ENCODE peak calls at places on chromosomes 3 and 15, in six cellular contexts. T is neural progenitor cell, A is fibroblast of lung, D is neuronal stem cell, O is IMR-90, W is heart left ventricle. P is an unnamed sample.

GRCh38 chr15:70308011-70308761 is 210.5 kb upstream of the TLE3 start:
- DNase-seq in T (no peak), A (no peak), D (no peak), O (no peak), W (no peak), P (no peak)

GRCh38 chr3:71201939-71202338 is 381.6 kb downstream of the FOXP1 start:
- DNase-seq in T (no peak), A (peak; percentile 78), D (no peak), O (peak; percentile 78), W (peak; percentile 70), P (peak; percentile 84)

GRCh38 chr15:85151861-85152260 is 170.2 kb downstream of the PDE8A start:
- DNase-seq in T (no peak), A (peak; percentile 31), D (no peak), O (peak; percentile 22), W (no peak), P (no peak)

GRCh38 chr3:27659279-27660021 is 62.7 kb downstream of the EOMES start:
- DNase-seq in T (peak; percentile 68), A (peak; percentile 34), D (peak; percentile 42), O (peak; percentile 47), W (peak; percentile 33), P (peak; percentile 72)

GRCh38 chr3:193863657-193864323 is 270.8 kb downstream of the OPA1 start:
- DNase-seq in T (no peak), A (no peak), D (no peak), O (peak; percentile 4), W (peak; percentile 50), P (peak; percentile 59)

GRCh38 chr3:57141719-57142118 is 23.4 kb downstream of the IL17RD start:
- DNase-seq in T (no peak), A (no peak), D (no peak), O (no peak), W (no peak), P (no peak)

GRCh38 chr3:192772495-192772894 is 45.2 kb upstream of the FGF12 start:
- DNase-seq in T (peak; percentile 61), A (peak; percentile 34), D (no peak), O (peak; percentile 18), W (peak; percentile 29), P (no peak)

GRCh38 chr3:49295489-49296058 is 18.5 kb upstream of the C3orf62 start:
- DNase-seq in T (peak; percentile 32), A (peak; percentile 20), D (no peak), O (peak; percentile 35), W (no peak), P (peak; percentile 12)

GRCh38 chr15:89817701-89818280 is 3.1 kb upstream of the ANPEP start:
- DNase-seq in T (no peak), A (peak; percentile 57), D (no peak), O (peak; percentile 64), W (no peak), P (no peak)
- H3K27me3 ChIP-seq in T (peaks cover 52% of the 10 kb centered on the region), A (no peaks in the 10 kb centered on the region), D (peaks cover 6% of the 10 kb centered on the region), O (no peaks in the 10 kb centered on the region), W (peaks cover 22% of the 10 kb centered on the region), P (no peaks in the 10 kb centered on the region)

DNA sequence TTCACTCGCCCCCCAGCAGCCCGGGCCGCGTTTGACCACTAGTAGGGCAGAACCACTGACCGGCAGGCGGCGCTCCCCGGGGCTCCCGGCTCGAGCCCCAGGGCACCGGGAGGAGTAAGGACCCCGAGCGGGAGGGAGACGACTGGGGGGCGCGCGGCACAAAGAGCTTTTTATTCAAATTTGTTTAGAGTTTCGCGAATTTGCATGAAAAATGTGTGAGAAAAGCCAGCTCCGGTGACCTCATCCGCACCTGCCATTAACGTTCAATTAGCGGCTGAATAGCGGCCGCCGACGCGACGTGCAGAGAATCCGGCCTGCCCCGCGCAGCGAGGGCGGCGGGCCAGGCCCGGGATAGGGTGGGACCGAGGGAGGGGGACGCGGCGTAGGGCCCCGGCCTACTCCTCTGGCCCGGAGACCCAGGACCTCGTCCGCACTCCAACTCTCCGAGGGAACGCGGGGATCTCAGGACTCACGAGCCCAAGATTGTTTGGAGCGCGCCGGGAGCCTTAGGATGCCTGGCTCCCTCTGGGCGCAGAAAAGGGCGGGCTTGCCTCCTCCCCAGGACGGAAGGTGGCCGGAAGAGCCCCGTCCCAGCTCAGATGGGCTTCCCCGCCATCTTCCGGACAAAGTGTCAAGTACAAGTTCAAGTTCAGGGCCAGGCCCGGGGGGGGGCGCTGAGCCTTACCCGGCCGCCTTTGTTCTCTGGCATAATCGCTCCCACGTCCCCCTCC is 64.9 kb upstream of the POLG start:
- DNase-seq in T (peak; percentile 73), A (peak; percentile 11), D (no peak), O (no peak), W (no peak), P (no peak)
- H3K27me3 ChIP-seq in T (peaks cover 100% of the 10 kb centered on the region), A (peaks cover 28% of the 10 kb centered on the region), D (peaks cover 49% of the 10 kb centered on the region), O (peaks cover 65% of the 10 kb centered on the region), W (peaks cover 83% of the 10 kb centered on the region), P (peaks cover 32% of the 10 kb centered on the region)

GRCh38 chr3:13890377-13891016 is 10.6 kb upstream of the WNT7A start:
- DNase-seq in T (no peak), A (no peak), D (no peak), O (no peak), W (no peak), P (peak; percentile 18)

GRCh38 chr3:13891492-13892073 is 11.7 kb upstream of the WNT7A start:
- DNase-seq in T (peak; percentile 24), A (no peak), D (no peak), O (no peak), W (no peak), P (peak; percentile 63)

GRCh38 chr3:13894096-13894811 is 14.4 kb upstream of the WNT7A start:
- DNase-seq in T (peak; percentile 41), A (no peak), D (no peak), O (no peak), W (no peak), P (no peak)

GRCh38 chr3:13891017-13891392 is 11.1 kb upstream of the WNT7A start:
- DNase-seq in T (no peak), A (no peak), D (no peak), O (no peak), W (no peak), P (no peak)

DNA sequence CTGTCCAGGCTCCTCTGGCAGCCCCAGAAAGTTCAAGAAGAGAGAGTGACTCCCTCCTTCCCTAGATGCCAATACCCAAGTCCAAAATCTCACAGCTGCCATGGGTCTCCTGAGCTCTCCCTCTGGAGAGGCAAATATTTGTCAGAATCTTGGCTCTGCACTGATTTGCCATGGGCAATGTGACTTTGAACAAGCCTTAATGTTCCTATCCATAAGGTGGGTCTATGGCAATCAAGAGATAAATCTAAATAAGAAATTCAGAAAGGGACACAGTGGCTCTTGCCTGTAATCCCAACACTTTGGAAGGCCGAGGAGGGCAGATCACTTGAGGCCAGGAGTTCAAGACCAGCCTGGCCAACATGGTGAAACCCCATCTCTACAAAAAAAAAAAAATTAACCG is 12.4 kb upstream of the WNT7A start:
- DNase-seq in T (no peak), A (no peak), D (no peak), O (no peak), W (no peak), P (no peak)
- H3K27me3 ChIP-seq in T (peaks cover 59% of the 10 kb centered on the region), A (no peaks in the 10 kb centered on the region), D (no peaks in the 10 kb centered on the region), O (peaks cover 10% of the 10 kb centered on the region), W (no peaks in the 10 kb centered on the region), P (no peaks in the 10 kb centered on the region)

DNA sequence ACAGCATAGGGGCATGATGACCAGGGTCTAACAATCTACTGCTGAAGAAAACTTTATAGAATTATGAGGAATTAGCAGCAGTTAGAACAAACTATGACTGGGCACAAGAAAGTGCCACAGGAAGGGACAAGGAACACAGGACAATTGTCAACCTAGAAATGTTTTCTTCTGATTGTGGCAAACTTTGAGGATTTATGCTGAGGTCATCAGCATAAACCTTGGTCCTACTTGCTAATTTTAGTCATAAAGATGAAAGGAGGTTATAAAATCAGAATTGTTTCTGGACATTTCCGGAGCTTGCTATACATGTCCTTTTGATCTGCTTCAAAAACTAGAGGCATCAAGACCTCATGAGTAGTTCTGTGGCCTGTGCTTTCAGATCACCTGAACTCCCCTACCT is 446.6 kb upstream of the THBS1 start:
- DNase-seq in T (no peak), A (no peak), D (no peak), O (no peak), W (no peak), P (no peak)
- H3K27me3 ChIP-seq in T (no peaks in the 10 kb centered on the region), A (no peaks in the 10 kb centered on the region), D (no peaks in the 10 kb centered on the region), O (no peaks in the 10 kb centered on the region), W (no peaks in the 10 kb centered on the region), P (no peaks in the 10 kb centered on the region)

GRCh38 chr3:37641556-37641955 is 220.1 kb upstream of the CTDSPL start:
- DNase-seq in T (no peak), A (no peak), D (no peak), O (no peak), W (no peak), P (no peak)

GRCh38 chr3:37640636-37641375 is 220.9 kb upstream of the CTDSPL start:
- DNase-seq in T (no peak), A (no peak), D (no peak), O (no peak), W (no peak), P (peak; percentile 78)

GRCh38 chr3:37642959-37643598 is 218.6 kb upstream of the CTDSPL start:
- DNase-seq in T (no peak), A (no peak), D (no peak), O (no peak), W (no peak), P (no peak)

GRCh38 chr3:37645801-37646380 is 215.8 kb upstream of the CTDSPL start:
- DNase-seq in T (no peak), A (no peak), D (no peak), O (no peak), W (peak; percentile 46), P (peak; percentile 48)

GRCh38 chr3:37639922-37640321 is 221.8 kb upstream of the CTDSPL start:
- DNase-seq in T (no peak), A (no peak), D (no peak), O (no peak), W (no peak), P (no peak)
- H3K27me3 ChIP-seq in T (no peaks in the 10 kb centered on the region), A (no peaks in the 10 kb centered on the region), D (no peaks in the 10 kb centered on the region), O (no peaks in the 10 kb centered on the region), W (no peaks in the 10 kb centered on the region), P (no peaks in the 10 kb centered on the region)

DNA sequence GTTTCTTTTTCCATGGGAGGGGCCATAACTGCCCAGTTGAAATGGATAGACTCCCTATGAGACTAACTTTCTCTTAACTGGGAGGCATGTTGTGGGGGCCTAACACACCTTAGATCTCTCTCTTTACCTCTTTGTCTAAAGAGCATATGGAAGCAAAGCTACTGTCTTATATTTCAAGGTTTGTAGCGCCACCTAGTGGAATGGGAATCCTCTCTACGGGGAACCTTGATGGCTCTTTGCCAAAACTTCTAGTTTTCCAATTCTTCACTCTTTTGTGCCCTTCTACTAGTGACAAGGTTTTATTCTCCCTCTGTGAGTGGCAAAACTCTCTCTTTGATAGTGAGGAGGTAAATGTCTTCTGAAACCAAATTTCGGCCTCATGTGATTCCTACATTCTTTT is 1030.4 kb upstream of the CADM2 start:
- DNase-seq in T (peak; percentile 70), A (no peak), D (no peak), O (no peak), W (no peak), P (no peak)
- H3K27me3 ChIP-seq in T (no peaks in the 10 kb centered on the region), A (no peaks in the 10 kb centered on the region), D (no peaks in the 10 kb centered on the region), O (no peaks in the 10 kb centered on the region), W (no peaks in the 10 kb centered on the region), P (no peaks in the 10 kb centered on the region)

DNA sequence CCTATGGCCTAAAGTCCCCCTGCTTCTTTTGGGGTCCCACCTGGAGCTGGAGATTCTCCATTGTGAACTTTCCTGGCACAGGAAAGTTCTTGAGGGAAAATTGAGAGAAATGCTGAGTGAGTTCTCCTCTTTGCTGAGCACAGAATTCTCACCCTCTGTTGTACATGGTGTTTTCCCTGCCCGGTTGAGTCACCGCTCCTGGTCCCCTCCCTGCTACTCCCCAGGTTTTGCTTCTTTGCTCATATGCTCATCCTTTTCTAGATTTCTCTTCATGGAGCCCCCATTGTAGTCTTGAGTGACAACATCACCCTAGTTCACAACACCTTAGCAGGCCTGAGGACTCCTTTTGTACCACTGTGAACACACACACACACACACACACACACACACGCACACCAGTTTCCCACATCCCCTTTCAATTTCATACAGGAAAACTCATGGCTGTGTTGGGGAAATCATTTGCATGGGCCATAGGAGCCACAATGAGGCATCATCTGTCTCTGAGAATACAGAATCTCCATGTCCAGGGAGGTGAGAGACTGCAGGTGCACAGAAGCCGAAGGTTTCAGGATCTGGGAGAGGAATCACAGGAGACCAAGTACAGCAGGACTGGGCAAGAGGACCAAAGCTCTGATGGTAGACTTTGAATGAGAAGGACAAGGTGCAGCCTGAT is 585.3 kb downstream of the GOLGA6L6 start:
- DNase-seq in T (no peak), A (no peak), D (no peak), O (no peak), W (no peak), P (no peak)
- H3K27me3 ChIP-seq in T (no peaks in the 10 kb centered on the region), A (no peaks in the 10 kb centered on the region), D (no peaks in the 10 kb centered on the region), O (no peaks in the 10 kb centered on the region), W (no peaks in the 10 kb centered on the region), P (no peaks in the 10 kb centered on the region)